ENCODE peak calls at places on chromosome X, in five cellular contexts. S is ureter, M is astrocyte of the spinal cord, V is psoas muscle, H is GM12865. T is an unnamed sample.
A peak's percentile ranks its signal among the peaks of the same experiment; 100 is the strongest.

GRCh38 chrX:140422501-140422900 is 82.4 kb downstream of the SOX3 start:
- DNase-seq in S (no peak), M (no peak), V (no peak), H (no peak), T (no peak)

GRCh38 chrX:155027509-155028066 is 944 bp downstream of the FUNDC2 start:
- DNase-seq in S (no peak), M (peak; percentile 67), V (no peak), H (peak; percentile 40), T (peak; percentile 36)

GRCh38 chrX:119375561-119375960 is 23.6 kb upstream of the SLC25A43 start:
- DNase-seq in S (no peak), M (no peak), V (no peak), H (no peak), T (no peak)

GRCh38 chrX:134737061-134737460 is 78.8 kb upstream of the PLAC1 start:
- DNase-seq in S (no peak), M (no peak), V (peak; percentile 39), H (no peak), T (peak; percentile 26)

GRCh38 chrX:120463241-120463640 is 5.9 kb downstream of the LAMP2 start:
- DNase-seq in S (no peak), M (peak; percentile 39), V (no peak), H (no peak), T (peak; percentile 14)

GRCh38 chrX:23742174-23742692 is 843 bp downstream of the ACOT9 start:
- DNase-seq in S (peak; percentile 45), M (peak; percentile 76), V (peak; percentile 33), H (peak; percentile 35), T (peak; percentile 66)

GRCh38 chrX:95383778-95384177 is 1300.9 kb upstream of the DIAPH2 start:
- DNase-seq in S (no peak), M (peak; percentile 0), V (no peak), H (no peak), T (no peak)

GRCh38 chrX:108025954-108026616 is 18.8 kb upstream of the VSIG1 start:
- DNase-seq in S (no peak), M (peak; percentile 2), V (no peak), H (no peak), T (no peak)

GRCh38 chrX:43655151-43655676 is 885 bp upstream of the MAOA start:
- DNase-seq in S (peak; percentile 47), M (peak; percentile 29), V (peak; percentile 43), H (no peak), T (no peak)

GRCh38 chrX:96820935-96821334 is 62.8 kb upstream of the RPA4 start:
- DNase-seq in S (no peak), M (no peak), V (no peak), H (no peak), T (no peak)

GRCh38 chrX:121308276-121308805 is 260.9 kb downstream of the GLUD2 start:
- DNase-seq in S (peak; percentile 45), M (peak; percentile 76), V (no peak), H (peak; percentile 64), T (no peak)

GRCh38 chrX:67610282-67610681 is 66.5 kb downstream of the AR start:
- DNase-seq in S (no peak), M (no peak), V (no peak), H (peak; percentile 0), T (no peak)

GRCh38 chrX:142095816-142096215 is 109.3 kb downstream of the MAGEC2 start:
- DNase-seq in S (no peak), M (peak; percentile 2), V (no peak), H (no peak), T (no peak)